ENCODE peak calls at places on chromosomes 12 and 14, in eight cellular contexts. F, Q, S, G, O, H, E and N are unnamed samples. For H3K4me1, the result is how much of the 10 kb centered on the place peaks cover.

GRCh38 chr12:62915130-62915529 is 19.8 kb downstream of the PPM1H start:
- DNase-seq in F (no peak), Q (peak), S (no peak), G (no peak), O (no peak), H (no peak), E (no peak), N (no peak)

GRCh38 chr12:111368684-111369495 is at the start of gene PHETA1:
- DNase-seq in F (peak), Q (peak), S (peak), G (peak), O (peak), H (peak), E (peak), N (peak)

GRCh38 chr12:3132636-3133409 is 55.6 kb downstream of the TSPAN9 start:
- DNase-seq in F (peak), Q (peak), S (no peak), G (peak), O (no peak), H (peak), E (no peak), N (no peak)

GRCh38 chr12:40727774-40728483 is 35.7 kb downstream of the CNTN1 start:
- DNase-seq in F (no peak), Q (no peak), S (no peak), G (no peak), O (no peak), H (no peak), E (no peak), N (no peak)

GRCh38 chr12:19964549-19964948 is 403.8 kb upstream of the PDE3A start:
- DNase-seq in F (no peak), Q (no peak), S (no peak), G (no peak), O (no peak), H (peak), E (no peak), N (no peak)

GRCh38 chr12:69000540-69001243 is 67.7 kb upstream of the CPM start:
- DNase-seq in F (no peak), Q (no peak), S (no peak), G (peak), O (no peak), H (peak), E (no peak), N (no peak)

GRCh38 chr12:110941391-110941790 is 21.0 kb upstream of the MYL2 start:
- DNase-seq in F (no peak), Q (no peak), S (no peak), G (no peak), O (no peak), H (no peak), E (no peak), N (no peak)

GRCh38 chr14:104476437-104476836 is 103.1 kb upstream of the C14orf180 start:
- DNase-seq in F (no peak), Q (no peak), S (no peak), G (no peak), O (no peak), H (no peak), E (no peak), N (no peak)

GRCh38 chr12:53564941-53565340 is 57.7 kb upstream of the NPFF start:
- DNase-seq in F (no peak), Q (no peak), S (no peak), G (no peak), O (no peak), H (no peak), E (no peak), N (no peak)

GRCh38 chr12:109738209-109738608 is 24.6 kb downstream of the FAM222A start:
- DNase-seq in F (peak), Q (peak), S (no peak), G (no peak), O (no peak), H (no peak), E (no peak), N (no peak)

GRCh38 chr12:53097564-53098353 is at the start of gene IGFBP6:
- DNase-seq in F (peak), Q (peak), S (peak), G (peak), O (no peak), H (peak), E (peak), N (peak)

GRCh38 chr12:102364709-102365108 is 115.7 kb downstream of the IGF1 start:
- DNase-seq in F (no peak), Q (no peak), S (no peak), G (no peak), O (no peak), H (no peak), E (no peak), N (no peak)

GRCh38 chr12:42284876-42285275 is 41.0 kb downstream of the ZCRB1 start:
- DNase-seq in F (no peak), Q (no peak), S (no peak), G (peak), O (no peak), H (peak), E (no peak), N (no peak)

GRCh38 chr12:129966086-129966640 is 62.3 kb upstream of the TMEM132D start:
- DNase-seq in F (no peak), Q (no peak), S (no peak), G (no peak), O (no peak), H (no peak), E (no peak), N (no peak)
- H3K27ac ChIP-seq in F (no peak), Q (no peak), S (no peak), G (no peak), O (no peak), H (no peak), E (no peak), N (no peak)

GRCh38 chr12:131764738-131765137 is 53.8 kb downstream of the SFSWAP start:
- DNase-seq in F (no peak), Q (no peak), S (no peak), G (no peak), O (no peak), H (no peak), E (no peak), N (no peak)
- H3K4me1 ChIP-seq in F (under half), Q (under half), S (under half), G (under half), O (under half), H (under half), E (under half), N (under half)

GRCh38 chr14:54686219-54686870 is 119.4 kb downstream of the SAMD4A start:
- DNase-seq in F (no peak), Q (peak), S (no peak), G (peak), O (no peak), H (peak), E (no peak), N (no peak)
- H3K27ac ChIP-seq in F (peak), Q (peak), S (no peak), G (peak), O (no peak), H (no peak), E (peak), N (peak)

GRCh38 chr12:759628-760027 is 7.2 kb downstream of the WNK1 start:
- DNase-seq in F (no peak), Q (no peak), S (no peak), G (no peak), O (no peak), H (no peak), E (no peak), N (no peak)
- H3K4me1 ChIP-seq in F (under half), Q (under half), S (under half), G (under half), O (under half), H (under half), E (under half), N (under half)

DNA sequence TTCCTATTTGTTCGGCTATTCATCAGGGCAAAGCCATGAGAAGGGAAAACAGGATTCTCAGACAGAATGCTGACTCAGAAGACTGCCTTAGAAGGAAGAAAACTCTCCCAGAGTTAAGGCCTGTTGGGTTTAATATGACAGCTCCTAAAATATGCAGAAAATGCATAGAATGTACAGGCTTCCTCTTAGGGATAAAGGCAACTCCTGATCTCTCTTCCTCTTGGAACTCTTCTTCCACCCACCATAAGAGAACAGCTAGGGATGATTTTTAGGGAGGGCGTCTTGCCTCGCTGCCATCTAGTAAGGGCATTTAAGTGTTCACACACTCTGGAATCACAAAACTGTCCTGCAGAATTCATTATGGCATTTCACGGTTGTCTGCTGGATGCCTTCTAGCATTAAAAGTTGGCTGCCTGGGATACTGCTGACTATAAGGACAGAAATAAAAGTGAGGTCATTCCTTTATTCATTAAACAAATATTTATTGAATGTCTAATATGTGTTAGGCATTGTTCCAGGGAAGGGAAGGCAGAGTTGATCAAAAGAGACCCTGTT is 73.7 kb downstream of the DCAF5 start:
- DNase-seq in F (no peak), Q (no peak), S (no peak), G (peak), O (no peak), H (peak), E (no peak), N (no peak)
- H3K27ac ChIP-seq in F (peak), Q (peak), S (no peak), G (peak), O (peak), H (peak), E (peak), N (no peak)

DNA sequence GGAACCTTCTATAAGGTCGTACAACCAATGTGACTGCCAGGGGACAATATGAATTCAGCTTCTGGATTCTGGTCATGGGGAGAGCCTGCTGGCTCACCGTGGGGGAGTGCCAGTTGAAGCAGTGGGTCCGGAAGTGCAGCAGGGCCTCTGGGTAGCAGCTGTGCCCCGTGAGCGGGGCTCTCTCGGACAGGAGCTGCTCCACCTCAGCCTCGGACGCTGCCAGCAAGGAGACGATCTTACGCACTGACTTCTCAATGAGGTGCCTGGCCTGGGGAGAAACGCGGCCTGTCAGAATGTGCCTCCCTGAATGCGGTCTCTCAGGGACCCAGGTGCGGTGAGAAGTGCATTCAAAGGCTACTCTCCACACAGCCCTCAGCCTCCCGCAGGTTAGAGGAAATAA is 42.0 kb downstream of the LGMN start:
- DNase-seq in F (no peak), Q (no peak), S (no peak), G (no peak), O (no peak), H (no peak), E (no peak), N (no peak)
- H3K4me1 ChIP-seq in F (under half), Q (under half), S (under half), G (under half), O (under half), H (under half), E (under half), N (under half)

GRCh38 chr14:76967788-76968187 is 60.7 kb downstream of the IRF2BPL start:
- DNase-seq in F (no peak), Q (no peak), S (no peak), G (no peak), O (no peak), H (no peak), E (no peak), N (no peak)

GRCh38 chr14:76963366-76963765 is 65.1 kb downstream of the IRF2BPL start:
- DNase-seq in F (peak), Q (no peak), S (no peak), G (no peak), O (no peak), H (no peak), E (no peak), N (no peak)

GRCh38 chr14:76964695-76965094 is 63.8 kb downstream of the IRF2BPL start:
- DNase-seq in F (no peak), Q (no peak), S (no peak), G (no peak), O (no peak), H (no peak), E (no peak), N (no peak)

GRCh38 chr14:76966535-76966934 is 62.0 kb downstream of the IRF2BPL start:
- DNase-seq in F (no peak), Q (no peak), S (no peak), G (no peak), O (no peak), H (no peak), E (no peak), N (no peak)

GRCh38 chr14:76965232-76965631 is 63.3 kb downstream of the IRF2BPL start:
- DNase-seq in F (no peak), Q (no peak), S (no peak), G (no peak), O (no peak), H (no peak), E (no peak), N (no peak)
- H3K27ac ChIP-seq in F (peak), Q (no peak), S (no peak), G (no peak), O (peak), H (peak), E (no peak), N (no peak)

GRCh38 chr12:108717243-108717642 is 14.1 kb downstream of the CORO1C start:
- DNase-seq in F (no peak), Q (no peak), S (no peak), G (no peak), O (no peak), H (no peak), E (no peak), N (no peak)
- H3K4me1 ChIP-seq in F (under half), Q (under half), S (under half), G (under half), O (under half), H (under half), E (under half), N (under half)

GRCh38 chr14:73223049-73223448 is 14.3 kb upstream of the PAPLN start:
- DNase-seq in F (no peak), Q (no peak), S (no peak), G (no peak), O (no peak), H (peak), E (no peak), N (no peak)
- H3K27ac ChIP-seq in F (no peak), Q (no peak), S (no peak), G (no peak), O (no peak), H (no peak), E (no peak), N (no peak)

GRCh38 chr12:124392271-124392990 is 97.5 kb downstream of the RFLNA start:
- DNase-seq in F (peak), Q (peak), S (no peak), G (peak), O (peak), H (no peak), E (no peak), N (no peak)

GRCh38 chr12:124394462-124395128 is 99.7 kb downstream of the RFLNA start:
- DNase-seq in F (no peak), Q (no peak), S (no peak), G (no peak), O (no peak), H (peak), E (no peak), N (no peak)

GRCh38 chr12:124395284-124395752 is 100.4 kb downstream of the RFLNA start:
- DNase-seq in F (peak), Q (peak), S (no peak), G (no peak), O (no peak), H (no peak), E (no peak), N (no peak)

GRCh38 chr12:124392991-124393790 is 98.3 kb downstream of the RFLNA start:
- DNase-seq in F (peak), Q (peak), S (no peak), G (peak), O (no peak), H (peak), E (peak), N (peak)

GRCh38 chr12:124393831-124394230 is 98.9 kb downstream of the RFLNA start:
- DNase-seq in F (no peak), Q (no peak), S (no peak), G (no peak), O (no peak), H (no peak), E (no peak), N (no peak)
- H3K4me1 ChIP-seq in F (half or more), Q (half or more), S (under half), G (under half), O (half or more), H (under half), E (under half), N (under half)